ENCODE peak calls at places on chromosomes 5 and 9, in four cellular contexts. One of them, this sample, is unnamed.

GRCh38 chr5:107783551-107783950 is 112.8 kb upstream of the EFNA5 start:
- DNase-seq in K562: no peak
- DNase-seq in HepG2: no peak
- DNase-seq in GM12878: no peak
- DNase-seq in this sample: no peak

GRCh38 chr9:14158911-14159310 is 155.0 kb downstream of the NFIB start:
- DNase-seq in HepG2: no peak
- DNase-seq in GM12878: no peak
- DNase-seq in K562: no peak
- DNase-seq in this sample: no peak

GRCh38 chr5:122707796-122708195 is 67.1 kb upstream of the SNX2 start:
- DNase-seq in GM12878: no peak
- DNase-seq in K562: no peak
- DNase-seq in HepG2: no peak
- DNase-seq in this sample: no peak

GRCh38 chr9:761155-761792 is 80.2 kb upstream of the DMRT1 start:
- DNase-seq in HepG2: peak; percentile 77
- DNase-seq in K562: no peak
- DNase-seq in GM12878: no peak
- DNase-seq in this sample: no peak

GRCh38 chr9:5364294-5364990 is 24.8 kb upstream of the RLN1 start:
- DNase-seq in K562: no peak
- DNase-seq in HepG2: no peak
- DNase-seq in GM12878: peak; percentile 51
- DNase-seq in this sample: no peak

GRCh38 chr5:126694403-126694802 is 82.5 kb upstream of the LMNB1 start:
- DNase-seq in GM12878: no peak
- DNase-seq in K562: no peak
- DNase-seq in HepG2: no peak
- DNase-seq in this sample: no peak

GRCh38 chr9:125330587-125330986 is 69.0 kb downstream of the GAPVD1 start:
- DNase-seq in GM12878: no peak
- DNase-seq in HepG2: no peak
- DNase-seq in K562: no peak
- DNase-seq in this sample: no peak

GRCh38 chr9:77649109-77649812 is 1.1 kb upstream of the GNA14 start:
- DNase-seq in K562: no peak
- DNase-seq in HepG2: peak; percentile 19
- DNase-seq in GM12878: no peak
- DNase-seq in this sample: no peak

GRCh38 chr5:158739941-158740340 is 359.8 kb downstream of the EBF1 start:
- DNase-seq in GM12878: no peak
- DNase-seq in HepG2: no peak
- DNase-seq in K562: no peak
- DNase-seq in this sample: peak; percentile 23

GRCh38 chr5:79974896-79975295 is 16.2 kb downstream of the MTX3 start:
- DNase-seq in HepG2: no peak
- DNase-seq in GM12878: no peak
- DNase-seq in K562: no peak
- DNase-seq in this sample: no peak

GRCh38 chr9:74503219-74503618 is 6.1 kb downstream of the RORB start:
- DNase-seq in GM12878: no peak
- DNase-seq in K562: no peak
- DNase-seq in HepG2: no peak
- DNase-seq in this sample: no peak

GRCh38 chr9:128104171-128104618 is 23.3 kb downstream of the PTGES2 start:
- DNase-seq in GM12878: no peak
- DNase-seq in HepG2: peak; percentile 87
- DNase-seq in K562: no peak
- DNase-seq in this sample: no peak

GRCh38 chr5:79430196-79430595 is 83.7 kb downstream of the HOMER1 start:
- DNase-seq in K562: no peak
- DNase-seq in GM12878: no peak
- DNase-seq in HepG2: no peak
- DNase-seq in this sample: no peak

GRCh38 chr9:7976167-7976755 is 176.7 kb upstream of the DMAC1 start:
- DNase-seq in K562: no peak
- DNase-seq in HepG2: no peak
- DNase-seq in GM12878: peak; percentile 89
- DNase-seq in this sample: no peak

GRCh38 chr9:89822996-89823395 is 218.2 kb downstream of the GADD45G start:
- DNase-seq in HepG2: no peak
- DNase-seq in GM12878: no peak
- DNase-seq in K562: no peak
- DNase-seq in this sample: no peak

GRCh38 chr5:34499001-34499734 is 157.0 kb upstream of the RAI14 start:
- DNase-seq in K562: no peak
- DNase-seq in HepG2: no peak
- DNase-seq in GM12878: peak; percentile 81
- DNase-seq in this sample: no peak

GRCh38 chr9:84736076-84736475 is 66.5 kb downstream of the NTRK2 start:
- DNase-seq in HepG2: no peak
- DNase-seq in K562: no peak
- DNase-seq in GM12878: no peak
- DNase-seq in this sample: no peak

GRCh38 chr5:54671111-54671531 is 153.6 kb downstream of the SNX18 start:
- DNase-seq in GM12878: no peak
- DNase-seq in K562: no peak
- DNase-seq in HepG2: no peak
- DNase-seq in this sample: no peak

GRCh38 chr9:35756743-35757526 is 2.9 kb upstream of the MSMP start:
- DNase-seq in HepG2: peak; percentile 62
- DNase-seq in GM12878: no peak
- DNase-seq in K562: peak; percentile 66
- DNase-seq in this sample: no peak

GRCh38 chr5:57215629-57216195 is 41.9 kb downstream of the GPBP1 start:
- DNase-seq in HepG2: no peak
- DNase-seq in K562: no peak
- DNase-seq in GM12878: no peak
- DNase-seq in this sample: no peak

GRCh38 chr9:98944130-98945074 is 695 bp downstream of the COL15A1 start:
- DNase-seq in K562: no peak
- DNase-seq in HepG2: no peak
- DNase-seq in GM12878: no peak
- DNase-seq in this sample: no peak

GRCh38 chr5:9173281-9174048 is 372.4 kb downstream of the SEMA5A start:
- DNase-seq in GM12878: no peak
- DNase-seq in HepG2: no peak
- DNase-seq in K562: no peak
- DNase-seq in this sample: no peak

GRCh38 chr5:140432916-140433315 is 31.3 kb downstream of the ANKHD1 start:
- DNase-seq in GM12878: no peak
- DNase-seq in HepG2: no peak
- DNase-seq in K562: peak; percentile 28
- DNase-seq in this sample: no peak

GRCh38 chr9:120438111-120438510 is 141.9 kb downstream of the CDK5RAP2 start:
- DNase-seq in GM12878: no peak
- DNase-seq in HepG2: no peak
- DNase-seq in K562: no peak
- DNase-seq in this sample: no peak

GRCh38 chr5:64331597-64332277 is 166.1 kb downstream of the RNF180 start:
- DNase-seq in K562: no peak
- DNase-seq in HepG2: no peak
- DNase-seq in GM12878: no peak
- DNase-seq in this sample: no peak

GRCh38 chr9:81592890-81593271 is 96.5 kb downstream of the TLE1 start:
- DNase-seq in GM12878: no peak
- DNase-seq in HepG2: no peak
- DNase-seq in K562: no peak
- DNase-seq in this sample: no peak

GRCh38 chr5:33482335-33482734 is 41.6 kb downstream of the TARS1 start:
- DNase-seq in HepG2: no peak
- DNase-seq in GM12878: no peak
- DNase-seq in K562: no peak
- DNase-seq in this sample: no peak

GRCh38 chr9:133585481-133586367 is 23.5 kb downstream of the FAM163B start:
- DNase-seq in HepG2: no peak
- DNase-seq in GM12878: no peak
- DNase-seq in K562: no peak
- DNase-seq in this sample: peak; percentile 26

GRCh38 chr5:40223884-40224402 is 455.8 kb upstream of the PTGER4 start:
- DNase-seq in GM12878: peak; percentile 85
- DNase-seq in HepG2: no peak
- DNase-seq in K562: no peak
- DNase-seq in this sample: no peak

GRCh38 chr9:98795295-98795955 is 930 bp downstream of the ANKS6 start:
- DNase-seq in K562: no peak
- DNase-seq in HepG2: no peak
- DNase-seq in GM12878: no peak
- DNase-seq in this sample: no peak

GRCh38 chr5:64299805-64300204 is 134.2 kb downstream of the RNF180 start:
- DNase-seq in K562: no peak
- DNase-seq in GM12878: no peak
- DNase-seq in HepG2: no peak
- DNase-seq in this sample: no peak

GRCh38 chr5:79774171-79774854 is 84.7 kb downstream of the CMYA5 start:
- DNase-seq in GM12878: no peak
- DNase-seq in HepG2: peak; percentile 79
- DNase-seq in K562: peak; percentile 63
- DNase-seq in this sample: peak; percentile 36

GRCh38 chr5:102666164-102666951 is 88.7 kb upstream of the PAM start:
- DNase-seq in GM12878: no peak
- DNase-seq in HepG2: no peak
- DNase-seq in K562: no peak
- DNase-seq in this sample: no peak

GRCh38 chr5:16570121-16570815 is 46.5 kb downstream of the RETREG1 start:
- DNase-seq in HepG2: no peak
- DNase-seq in K562: no peak
- DNase-seq in GM12878: no peak
- DNase-seq in this sample: no peak

GRCh38 chr9:89686134-89686533 is 81.3 kb downstream of the GADD45G start:
- DNase-seq in GM12878: no peak
- DNase-seq in K562: no peak
- DNase-seq in HepG2: no peak
- DNase-seq in this sample: no peak

DNA sequence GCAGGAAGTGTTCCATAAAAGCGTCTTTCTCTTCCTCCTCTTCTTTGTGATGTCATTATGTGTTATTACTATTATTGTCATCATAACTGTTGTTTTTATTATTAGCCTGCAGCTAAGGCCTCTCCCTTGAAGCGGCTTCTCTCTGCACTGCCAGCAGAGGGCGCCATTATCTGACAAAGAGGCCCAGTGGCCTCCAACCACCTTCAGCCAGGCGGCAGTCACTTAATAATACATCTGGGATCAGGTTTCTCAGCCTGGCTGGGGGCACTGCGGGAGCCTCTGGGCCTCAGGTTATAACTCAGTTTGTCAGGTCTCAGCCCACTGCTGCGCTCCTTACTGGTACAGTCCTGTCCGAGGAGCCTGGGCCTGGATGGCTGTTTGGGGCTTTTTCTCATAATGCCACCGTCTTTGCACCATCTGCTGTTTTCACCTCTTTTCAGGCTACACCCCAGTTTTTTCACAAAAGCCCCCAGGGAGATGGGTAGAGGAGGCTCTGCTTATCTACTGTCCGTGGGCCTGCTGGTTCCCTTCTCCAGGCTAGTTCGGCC is 281.9 kb downstream of the NSG2 start:
- DNase-seq in GM12878: no peak
- DNase-seq in K562: peak; percentile 82
- DNase-seq in HepG2: peak; percentile 42
- DNase-seq in this sample: peak; percentile 97
- TF ChIP-seq TARDBP in GM12878: no peak
- TF ChIP-seq TARDBP in K562: no peak
- TF ChIP-seq TARDBP in HepG2: no peak
- TF ChIP-seq TARDBP in this sample: no peak

GRCh38 chr9:135681161-135681560 is 18.1 kb downstream of the LCN9 start:
- DNase-seq in K562: no peak
- DNase-seq in HepG2: no peak
- DNase-seq in GM12878: no peak
- DNase-seq in this sample: no peak

GRCh38 chr9:135687216-135687615 is 12.1 kb downstream of the SOHLH1 start:
- DNase-seq in GM12878: no peak
- DNase-seq in HepG2: no peak
- DNase-seq in K562: no peak
- DNase-seq in this sample: no peak

GRCh38 chr9:135680091-135680490 is 17.0 kb downstream of the LCN9 start:
- DNase-seq in K562: no peak
- DNase-seq in HepG2: no peak
- DNase-seq in GM12878: no peak
- DNase-seq in this sample: no peak

GRCh38 chr9:135684691-135685090 is 14.6 kb downstream of the SOHLH1 start:
- DNase-seq in GM12878: no peak
- DNase-seq in K562: no peak
- DNase-seq in HepG2: no peak
- DNase-seq in this sample: no peak

DNA sequence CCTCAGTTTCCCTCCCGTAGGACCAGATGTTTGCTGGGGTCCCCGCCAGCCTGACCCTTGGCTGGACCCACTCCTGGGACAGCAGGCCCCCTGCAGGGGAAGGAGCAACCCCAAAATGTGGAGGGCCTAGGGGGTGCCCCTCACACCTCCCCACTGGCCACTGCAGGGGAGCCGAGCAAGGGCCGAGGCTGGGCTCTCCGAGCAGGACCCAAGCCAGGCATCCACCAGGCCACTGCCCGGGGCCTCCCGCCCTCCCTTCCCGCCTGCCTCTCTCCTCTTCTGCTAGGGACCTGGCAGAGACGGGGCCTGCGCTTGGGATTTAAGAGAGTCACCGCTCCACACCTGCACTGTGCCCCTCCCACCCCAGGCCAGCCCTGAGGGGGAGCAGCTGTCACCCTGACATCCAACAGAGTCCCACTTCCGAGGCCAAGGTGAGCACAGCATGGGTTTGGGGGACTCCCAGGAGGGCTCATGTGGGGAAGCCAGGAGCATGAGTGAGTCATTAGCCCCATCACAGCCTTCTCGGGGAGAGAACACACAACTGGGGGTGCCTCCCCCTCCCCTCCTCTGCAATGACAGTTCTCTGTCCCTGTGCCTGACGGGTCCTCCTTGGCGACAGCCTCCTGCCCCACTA is 15.8 kb downstream of the SOHLH1 start:
- DNase-seq in GM12878: no peak
- DNase-seq in K562: no peak
- DNase-seq in HepG2: no peak
- DNase-seq in this sample: no peak
- TF ChIP-seq BHLHE40 in GM12878: no peak
- TF ChIP-seq BHLHE40 in K562: no peak
- TF ChIP-seq BHLHE40 in HepG2: no peak
- TF ChIP-seq BHLHE40 in this sample: no peak

DNA sequence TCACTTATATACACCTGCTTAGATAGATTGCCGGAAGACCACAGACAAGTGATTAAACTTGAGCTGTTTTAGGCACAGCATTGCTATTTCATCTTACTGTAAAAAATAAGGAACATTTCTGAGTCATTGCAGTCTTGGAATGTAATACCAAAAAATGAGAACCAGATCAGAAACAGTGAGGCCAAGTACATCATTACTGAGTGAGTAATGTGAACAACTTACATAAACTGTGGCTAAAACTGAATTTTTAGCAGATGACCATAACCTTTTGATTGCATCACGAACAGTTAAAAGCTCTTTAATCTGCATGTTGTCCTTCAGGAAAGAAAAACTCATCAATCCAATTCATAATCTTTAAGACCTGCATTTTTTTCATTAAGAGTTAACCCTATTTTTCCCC is 157.1 kb upstream of the FGF10 start:
- DNase-seq in HepG2: no peak
- DNase-seq in GM12878: no peak
- DNase-seq in K562: no peak
- DNase-seq in this sample: no peak
- TF ChIP-seq TARDBP in HepG2: no peak
- TF ChIP-seq TARDBP in GM12878: no peak
- TF ChIP-seq TARDBP in K562: no peak
- TF ChIP-seq TARDBP in this sample: no peak

GRCh38 chr5:66540078-66540477 is 56.1 kb upstream of the MAST4 start:
- DNase-seq in HepG2: no peak
- DNase-seq in K562: no peak
- DNase-seq in GM12878: no peak
- DNase-seq in this sample: no peak
- TF ChIP-seq BHLHE40 in HepG2: no peak
- TF ChIP-seq BHLHE40 in K562: no peak
- TF ChIP-seq BHLHE40 in GM12878: no peak
- TF ChIP-seq BHLHE40 in this sample: no peak